ENCODE peak calls at places on chromosomes 1 and 21, in four cellular contexts. One of them, this sample, is unnamed. For H3K4me1, the result is how much of the 10 kb centered on the place peaks cover.

GRCh38 chr1:173043253-173043652 is 7.5 kb downstream of the TNFSF18 start:
- DNase-seq in aorta: no peak
- DNase-seq in mammary epithelial cell: peak
- DNase-seq in lower lobe of right lung: no peak
- DNase-seq in this sample: no peak

GRCh38 chr1:27099154-27099903 is 55.6 kb downstream of the SLC9A1 start:
- DNase-seq in aorta: peak
- DNase-seq in mammary epithelial cell: peak
- DNase-seq in lower lobe of right lung: peak
- DNase-seq in this sample: no peak

GRCh38 chr1:212498243-212498642 is 65.5 kb downstream of the NENF start:
- DNase-seq in aorta: no peak
- DNase-seq in mammary epithelial cell: peak
- DNase-seq in lower lobe of right lung: no peak
- DNase-seq in this sample: no peak

GRCh38 chr1:48030696-48031365 is 33.6 kb upstream of the TRABD2B start:
- DNase-seq in aorta: no peak
- DNase-seq in mammary epithelial cell: no peak
- DNase-seq in lower lobe of right lung: no peak
- DNase-seq in this sample: no peak

GRCh38 chr1:46550751-46551231 is 656 bp downstream of the KNCN start:
- DNase-seq in aorta: no peak
- DNase-seq in mammary epithelial cell: no peak
- DNase-seq in lower lobe of right lung: peak
- DNase-seq in this sample: no peak

GRCh38 chr1:22412932-22413727 is 38.5 kb upstream of the ZBTB40 start:
- DNase-seq in aorta: no peak
- DNase-seq in mammary epithelial cell: peak
- DNase-seq in lower lobe of right lung: no peak
- DNase-seq in this sample: no peak

GRCh38 chr1:206744683-206745082 is 25.9 kb upstream of the IL19 start:
- DNase-seq in aorta: no peak
- DNase-seq in mammary epithelial cell: no peak
- DNase-seq in lower lobe of right lung: no peak
- DNase-seq in this sample: no peak

GRCh38 chr1:3625151-3625907 is 514 bp downstream of the TPRG1L start:
- DNase-seq in aorta: no peak
- DNase-seq in mammary epithelial cell: peak
- DNase-seq in lower lobe of right lung: peak
- DNase-seq in this sample: no peak

GRCh38 chr1:95640746-95641145 is 406.7 kb downstream of the RWDD3 start:
- DNase-seq in aorta: no peak
- DNase-seq in mammary epithelial cell: peak
- DNase-seq in lower lobe of right lung: no peak
- DNase-seq in this sample: no peak

GRCh38 chr1:90720137-90720636 is 3.1 kb upstream of the BARHL2 start:
- DNase-seq in aorta: no peak
- DNase-seq in mammary epithelial cell: no peak
- DNase-seq in lower lobe of right lung: no peak
- DNase-seq in this sample: no peak
- H3K4me1 ChIP-seq in aorta: under half
- H3K4me1 ChIP-seq in mammary epithelial cell: under half
- H3K4me1 ChIP-seq in lower lobe of right lung: under half
- H3K4me1 ChIP-seq in this sample: under half

GRCh38 chr21:33799378-33800090 is 116.1 kb downstream of the ATP5PO start:
- DNase-seq in aorta: no peak
- DNase-seq in mammary epithelial cell: no peak
- DNase-seq in lower lobe of right lung: no peak
- DNase-seq in this sample: no peak

GRCh38 chr21:33797565-33797964 is 118.0 kb downstream of the ATP5PO start:
- DNase-seq in aorta: no peak
- DNase-seq in mammary epithelial cell: no peak
- DNase-seq in lower lobe of right lung: no peak
- DNase-seq in this sample: no peak

GRCh38 chr21:33791058-33791457 is 124.5 kb downstream of the ATP5PO start:
- DNase-seq in aorta: no peak
- DNase-seq in mammary epithelial cell: no peak
- DNase-seq in lower lobe of right lung: no peak
- DNase-seq in this sample: no peak

GRCh38 chr21:33789697-33790096 is 125.9 kb downstream of the ATP5PO start:
- DNase-seq in aorta: no peak
- DNase-seq in mammary epithelial cell: no peak
- DNase-seq in lower lobe of right lung: no peak
- DNase-seq in this sample: no peak

GRCh38 chr21:33794586-33794985 is 121.0 kb downstream of the ATP5PO start:
- DNase-seq in aorta: no peak
- DNase-seq in mammary epithelial cell: no peak
- DNase-seq in lower lobe of right lung: no peak
- DNase-seq in this sample: no peak
- H3K4me3 ChIP-seq in aorta: no peak
- H3K4me3 ChIP-seq in mammary epithelial cell: no peak
- H3K4me3 ChIP-seq in lower lobe of right lung: no peak
- H3K4me3 ChIP-seq in this sample: no peak

GRCh38 chr1:91404151-91405012 is at the start of gene HFM1:
- DNase-seq in aorta: peak
- DNase-seq in mammary epithelial cell: peak
- DNase-seq in lower lobe of right lung: peak
- DNase-seq in this sample: peak
- H3K27ac ChIP-seq in aorta: no peak
- H3K27ac ChIP-seq in mammary epithelial cell: no peak
- H3K27ac ChIP-seq in lower lobe of right lung: peak
- H3K27ac ChIP-seq in this sample: peak

GRCh38 chr1:153968000-153968363 is 280 bp downstream of the CREB3L4 start:
- DNase-seq in aorta: peak
- DNase-seq in mammary epithelial cell: no peak
- DNase-seq in lower lobe of right lung: peak
- DNase-seq in this sample: no peak
- H3K4me1 ChIP-seq in aorta: under half
- H3K4me1 ChIP-seq in mammary epithelial cell: under half
- H3K4me1 ChIP-seq in lower lobe of right lung: under half
- H3K4me1 ChIP-seq in this sample: under half